ENCODE peak calls at places on chromosomes 1 and 21, in four cellular contexts. One of them, this sample, is unnamed.
A peak's percentile ranks its signal among the peaks of the same experiment; 100 is the strongest.

GRCh38 chr21:42763578-42764442 is 110.4 kb downstream of the PDE9A start:
- DNase-seq in mesendoderm: no peak
- DNase-seq in H1: no peak
- DNase-seq in IMR-90: no peak
- DNase-seq in this sample: no peak

GRCh38 chr1:113178522-113178921 is 105.5 kb downstream of the LRIG2 start:
- DNase-seq in IMR-90: no peak
- DNase-seq in H1: no peak
- DNase-seq in mesendoderm: no peak
- DNase-seq in this sample: no peak

GRCh38 chr1:21666572-21667320 is 2.4 kb downstream of the RAP1GAP start:
- DNase-seq in mesendoderm: no peak
- DNase-seq in IMR-90: no peak
- DNase-seq in H1: no peak
- DNase-seq in this sample: no peak

GRCh38 chr1:26877326-26877725 is 12.8 kb downstream of the GPN2 start:
- DNase-seq in IMR-90: no peak
- DNase-seq in mesendoderm: no peak
- DNase-seq in H1: no peak
- DNase-seq in this sample: no peak

GRCh38 chr1:106225406-106225805 is 831.1 kb upstream of the PRMT6 start:
- DNase-seq in H1: no peak
- DNase-seq in IMR-90: no peak
- DNase-seq in mesendoderm: no peak
- DNase-seq in this sample: no peak

GRCh38 chr1:6859415-6860343 is 74.4 kb downstream of the CAMTA1 start:
- DNase-seq in mesendoderm: peak; percentile 89
- DNase-seq in H1: no peak
- DNase-seq in IMR-90: peak; percentile 99
- DNase-seq in this sample: no peak

GRCh38 chr1:169466259-169467230 is 19.2 kb downstream of the SLC19A2 start:
- DNase-seq in mesendoderm: peak; percentile 37
- DNase-seq in H1: no peak
- DNase-seq in IMR-90: peak; percentile 52
- DNase-seq in this sample: no peak

GRCh38 chr1:151370211-151370911 is 2.1 kb downstream of the SELENBP1 start:
- DNase-seq in IMR-90: no peak
- DNase-seq in H1: no peak
- DNase-seq in mesendoderm: no peak
- DNase-seq in this sample: no peak

GRCh38 chr1:240653030-240653429 is 41.1 kb upstream of the GREM2 start:
- DNase-seq in H1: no peak
- DNase-seq in mesendoderm: no peak
- DNase-seq in IMR-90: no peak
- DNase-seq in this sample: no peak

GRCh38 chr1:201709564-201710295 is 119.2 kb upstream of the IPO9 start:
- DNase-seq in IMR-90: peak; percentile 66
- DNase-seq in mesendoderm: peak; percentile 80
- DNase-seq in H1: peak; percentile 92
- DNase-seq in this sample: peak; percentile 84

GRCh38 chr1:171222961-171223360 is 25.3 kb upstream of the FMO1 start:
- DNase-seq in IMR-90: no peak
- DNase-seq in mesendoderm: peak; percentile 64
- DNase-seq in H1: no peak
- DNase-seq in this sample: peak; percentile 47

GRCh38 chr1:42576935-42577334 is 81.3 kb upstream of the PPIH start:
- DNase-seq in mesendoderm: no peak
- DNase-seq in IMR-90: no peak
- DNase-seq in H1: no peak
- DNase-seq in this sample: no peak

GRCh38 chr1:89727517-89728312 is 93.1 kb upstream of the LRRC8D start:
- DNase-seq in H1: no peak
- DNase-seq in IMR-90: no peak
- DNase-seq in mesendoderm: no peak
- DNase-seq in this sample: no peak

GRCh38 chr1:247358920-247359319 is 27.3 kb upstream of the ZNF496 start:
- DNase-seq in mesendoderm: no peak
- DNase-seq in H1: no peak
- DNase-seq in IMR-90: peak; percentile 31
- DNase-seq in this sample: no peak

GRCh38 chr1:21906173-21907078 is 30.7 kb downstream of the HSPG2 start:
- DNase-seq in IMR-90: peak; percentile 34
- DNase-seq in mesendoderm: no peak
- DNase-seq in H1: no peak
- DNase-seq in this sample: no peak

GRCh38 chr1:42385283-42385682 is 4.7 kb downstream of the RIMKLA start:
- DNase-seq in IMR-90: peak; percentile 15
- DNase-seq in mesendoderm: peak; percentile 8
- DNase-seq in H1: no peak
- DNase-seq in this sample: no peak

GRCh38 chr1:9629445-9630201 is 21.9 kb upstream of the PIK3CD start:
- DNase-seq in H1: peak; percentile 49
- DNase-seq in IMR-90: no peak
- DNase-seq in mesendoderm: no peak
- DNase-seq in this sample: no peak

GRCh38 chr1:215146252-215146975 is 63.9 kb downstream of the KCNK2 start:
- DNase-seq in IMR-90: peak; percentile 64
- DNase-seq in mesendoderm: peak; percentile 28
- DNase-seq in H1: no peak
- DNase-seq in this sample: no peak

GRCh38 chr1:43437031-43437973 is 16.4 kb downstream of the HYI start:
- DNase-seq in H1: no peak
- DNase-seq in IMR-90: no peak
- DNase-seq in mesendoderm: no peak
- DNase-seq in this sample: no peak

GRCh38 chr1:235901461-235901860 is 34.8 kb upstream of the LYST start:
- DNase-seq in mesendoderm: no peak
- DNase-seq in IMR-90: peak; percentile 77
- DNase-seq in H1: no peak
- DNase-seq in this sample: no peak

GRCh38 chr1:68128157-68128556 is 77.7 kb upstream of the DIRAS3 start:
- DNase-seq in IMR-90: peak; percentile 60
- DNase-seq in H1: no peak
- DNase-seq in mesendoderm: peak; percentile 97
- DNase-seq in this sample: no peak

GRCh38 chr1:29708818-29709710 is 472.7 kb downstream of the PTPRU start:
- DNase-seq in mesendoderm: peak; percentile 50
- DNase-seq in H1: no peak
- DNase-seq in IMR-90: peak; percentile 81
- DNase-seq in this sample: no peak

GRCh38 chr1:41371630-41372599 is 10.7 kb downstream of the FOXO6 start:
- DNase-seq in IMR-90: no peak
- DNase-seq in mesendoderm: peak; percentile 88
- DNase-seq in H1: peak; percentile 85
- DNase-seq in this sample: peak; percentile 96

GRCh38 chr1:151251656-151252470 is 2.7 kb upstream of the PSMD4 start:
- DNase-seq in mesendoderm: peak; percentile 78
- DNase-seq in H1: peak; percentile 51
- DNase-seq in IMR-90: peak; percentile 85
- DNase-seq in this sample: peak; percentile 53

GRCh38 chr1:94884101-94884875 is 42.6 kb downstream of the CNN3 start:
- DNase-seq in IMR-90: peak; percentile 76
- DNase-seq in mesendoderm: peak; percentile 95
- DNase-seq in H1: peak; percentile 52
- DNase-seq in this sample: peak; percentile 81

GRCh38 chr1:164602480-164603093 is 43.6 kb downstream of the PBX1 start:
- DNase-seq in mesendoderm: peak; percentile 92
- DNase-seq in H1: no peak
- DNase-seq in IMR-90: peak; percentile 52
- DNase-seq in this sample: peak; percentile 72

GRCh38 chr1:29397256-29397590 is 160.9 kb downstream of the PTPRU start:
- DNase-seq in H1: no peak
- DNase-seq in mesendoderm: no peak
- DNase-seq in IMR-90: no peak
- DNase-seq in this sample: no peak

GRCh38 chr1:46969014-46969619 is 27.8 kb upstream of the CYP4A11 start:
- DNase-seq in IMR-90: no peak
- DNase-seq in mesendoderm: peak; percentile 35
- DNase-seq in H1: no peak
- DNase-seq in this sample: no peak

GRCh38 chr1:2535455-2535854 is 5.4 kb upstream of the HES5 start:
- DNase-seq in mesendoderm: no peak
- DNase-seq in IMR-90: no peak
- DNase-seq in H1: no peak
- DNase-seq in this sample: no peak

GRCh38 chr1:33141781-33142180 is 40.1 kb downstream of the TRIM62 start:
- DNase-seq in mesendoderm: no peak
- DNase-seq in IMR-90: no peak
- DNase-seq in H1: no peak
- DNase-seq in this sample: no peak

GRCh38 chr1:173195596-173196088 is 11.5 kb downstream of the TNFSF4 start:
- DNase-seq in mesendoderm: no peak
- DNase-seq in H1: no peak
- DNase-seq in IMR-90: no peak
- DNase-seq in this sample: no peak

GRCh38 chr21:37550618-37551405 is 184.2 kb downstream of the DYRK1A start:
- DNase-seq in H1: no peak
- DNase-seq in mesendoderm: no peak
- DNase-seq in IMR-90: no peak
- DNase-seq in this sample: no peak

GRCh38 chr1:31327381-31327780 is 30.5 kb downstream of the ZCCHC17 start:
- DNase-seq in IMR-90: peak; percentile 66
- DNase-seq in H1: no peak
- DNase-seq in mesendoderm: no peak
- DNase-seq in this sample: no peak

GRCh38 chr1:59452559-59452958 is 155.7 kb downstream of the FGGY start:
- DNase-seq in mesendoderm: no peak
- DNase-seq in IMR-90: no peak
- DNase-seq in H1: no peak
- DNase-seq in this sample: no peak
- H4K5ac ChIP-seq in mesendoderm: no peak overlapping the region
- H4K5ac ChIP-seq in IMR-90: no peak overlapping the region
- H4K5ac ChIP-seq in H1: no peak overlapping the region
- H4K5ac ChIP-seq in this sample: no peak overlapping the region

GRCh38 chr1:13694886-13695684 is 4.9 kb upstream of the PRDM2 start:
- DNase-seq in IMR-90: no peak
- DNase-seq in H1: no peak
- DNase-seq in mesendoderm: peak; percentile 10
- DNase-seq in this sample: no peak
- H4K5ac ChIP-seq in IMR-90: no peak overlapping the region
- H4K5ac ChIP-seq in H1: no peak overlapping the region
- H4K5ac ChIP-seq in mesendoderm: no peak overlapping the region
- H4K5ac ChIP-seq in this sample: no peak overlapping the region

GRCh38 chr1:225044258-225044657 is 114.8 kb downstream of the DNAH14 start:
- DNase-seq in H1: no peak
- DNase-seq in IMR-90: no peak
- DNase-seq in mesendoderm: peak; percentile 11
- DNase-seq in this sample: no peak
- H4K5ac ChIP-seq in H1: no peak overlapping the region
- H4K5ac ChIP-seq in IMR-90: no peak overlapping the region
- H4K5ac ChIP-seq in mesendoderm: no peak overlapping the region
- H4K5ac ChIP-seq in this sample: no peak overlapping the region

GRCh38 chr21:31078796-31079195 is 40.5 kb upstream of the KRTAP19-8 start:
- DNase-seq in H1: no peak
- DNase-seq in IMR-90: no peak
- DNase-seq in mesendoderm: no peak
- DNase-seq in this sample: no peak

GRCh38 chr21:31088196-31088751 is 50.0 kb upstream of the KRTAP19-8 start:
- DNase-seq in mesendoderm: no peak
- DNase-seq in IMR-90: no peak
- DNase-seq in H1: peak; percentile 52
- DNase-seq in this sample: peak; percentile 41

GRCh38 chr21:31084689-31085088 is 46.4 kb upstream of the KRTAP19-8 start:
- DNase-seq in IMR-90: no peak
- DNase-seq in H1: no peak
- DNase-seq in mesendoderm: no peak
- DNase-seq in this sample: no peak
- H4K5ac ChIP-seq in IMR-90: no peak overlapping the region
- H4K5ac ChIP-seq in H1: no peak overlapping the region
- H4K5ac ChIP-seq in mesendoderm: no peak overlapping the region
- H4K5ac ChIP-seq in this sample: no peak overlapping the region

DNA sequence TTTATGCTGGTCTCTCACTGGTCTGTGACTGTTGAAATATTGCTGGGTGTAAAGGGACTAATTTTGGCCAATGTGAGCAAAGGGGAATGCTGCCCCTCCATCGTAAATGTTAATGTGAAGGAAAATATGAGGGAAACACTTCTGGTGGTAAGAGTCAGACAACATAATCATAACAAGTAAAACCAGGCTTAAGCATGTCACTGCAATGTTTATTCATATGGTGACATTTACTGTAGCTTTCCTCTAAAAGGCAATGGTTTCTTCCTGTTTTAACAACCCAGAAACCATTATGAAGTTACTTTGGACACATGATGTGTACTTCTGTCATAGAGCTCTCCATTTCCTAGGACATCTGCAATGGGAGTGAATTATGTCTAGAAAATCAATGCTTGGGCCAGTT is 358.0 kb downstream of the LMO4 start:
- DNase-seq in H1: no peak
- DNase-seq in IMR-90: no peak
- DNase-seq in mesendoderm: no peak
- DNase-seq in this sample: no peak
- H4K5ac ChIP-seq in H1: no peak overlapping the region
- H4K5ac ChIP-seq in IMR-90: no peak overlapping the region
- H4K5ac ChIP-seq in mesendoderm: no peak overlapping the region
- H4K5ac ChIP-seq in this sample: no peak overlapping the region

DNA sequence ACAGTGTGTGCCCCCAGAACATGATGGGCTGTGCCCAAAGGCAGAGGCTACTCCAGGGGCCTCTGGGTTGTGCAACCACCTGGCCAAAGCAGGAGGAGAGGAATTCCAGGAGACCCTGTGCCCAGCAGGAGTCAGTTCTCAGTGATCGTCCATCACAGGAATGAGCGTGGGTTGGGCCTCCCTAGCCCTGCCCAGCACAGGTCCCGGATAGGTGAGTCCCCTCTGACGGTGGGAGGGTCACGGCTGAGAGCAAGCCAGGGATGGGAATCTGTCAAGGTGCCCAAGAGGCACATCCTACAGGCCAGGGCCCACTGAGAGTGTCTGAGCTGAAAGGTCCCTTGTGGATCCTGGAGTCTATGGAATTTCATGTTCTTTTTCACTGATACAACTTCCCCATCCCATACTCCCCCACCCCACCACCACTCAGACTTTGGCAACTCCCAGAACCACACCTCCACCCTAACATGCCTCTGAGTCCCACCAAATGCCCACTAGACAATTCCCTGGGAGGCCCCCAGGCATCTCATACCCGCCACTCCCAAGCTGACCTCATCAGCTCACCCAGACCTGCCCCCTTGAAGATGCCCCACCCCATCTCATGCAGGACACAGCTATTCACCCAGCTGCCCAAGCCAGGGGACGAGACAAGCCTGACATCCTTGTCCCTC is 3.1 kb downstream of the GJB4 start:
- DNase-seq in H1: no peak
- DNase-seq in IMR-90: no peak
- DNase-seq in mesendoderm: no peak
- DNase-seq in this sample: no peak
- H4K5ac ChIP-seq in H1: no peak overlapping the region
- H4K5ac ChIP-seq in IMR-90: no peak overlapping the region
- H4K5ac ChIP-seq in mesendoderm: no peak overlapping the region
- H4K5ac ChIP-seq in this sample: no peak overlapping the region

This sample was measured in H9.